ENCODE peak calls at places on chromosomes 7 and 10, in five cellular contexts. I, K, T, C and J are unnamed samples.

GRCh38 chr10:89846786-89847185 is 145.4 kb downstream of the KIF20B start:
- DNase-seq in T (no peak), K (no peak), I (no peak), C (no peak), J (no peak)

GRCh38 chr7:37709631-37710509 is 26.3 kb downstream of the GPR141 start:
- DNase-seq in C (no peak), I (no peak), K (no peak), T (no peak), J (no peak)

GRCh38 chr10:57692255-57692980 is 575.3 kb downstream of the IPMK start:
- DNase-seq in C (no peak), T (peak; percentile 40), K (no peak), I (peak; percentile 84), J (no peak)

GRCh38 chr7:63900394-63901203 is 98.0 kb upstream of the ZNF722 start:
- DNase-seq in T (peak; percentile 67), I (no peak), K (peak; percentile 94), C (peak; percentile 96), J (no peak)

GRCh38 chr10:75726522-75727493 is 295.4 kb downstream of the LRMDA start:
- DNase-seq in K (no peak), C (no peak), T (no peak), I (no peak), J (no peak)

GRCh38 chr10:103197177-103197576 is 4.1 kb upstream of the NT5C2 start:
- DNase-seq in K (no peak), I (peak; percentile 75), T (peak; percentile 24), C (peak; percentile 74), J (no peak)

GRCh38 chr7:144995495-144995894 is 159.6 kb upstream of the TPK1 start:
- DNase-seq in K (no peak), I (no peak), T (no peak), C (no peak), J (no peak)

GRCh38 chr7:11604505-11604904 is 227.5 kb downstream of the THSD7A start:
- DNase-seq in C (no peak), K (no peak), I (no peak), T (no peak), J (no peak)

GRCh38 chr7:158275711-158276413 is 311.8 kb downstream of the PTPRN2 start:
- DNase-seq in K (peak; percentile 4), T (no peak), I (no peak), C (no peak), J (no peak)

GRCh38 chr10:124744688-124745055 is 494 bp upstream of the FAM53B start:
- DNase-seq in C (no peak), T (peak; percentile 12), I (peak; percentile 71), K (no peak), J (no peak)
- TF ChIP-seq CTCF in C (no peak), T (no peak), I (no peak), K (no peak), J (no peak)

GRCh38 chr7:44962483-44963251 is 16.1 kb downstream of the MYO1G start:
- DNase-seq in I (no peak), T (peak; percentile 65), C (no peak), K (no peak), J (peak; percentile 41)
- TF ChIP-seq CTCF in I (no peak), T (no peak), C (no peak), K (no peak), J (no peak)

DNA sequence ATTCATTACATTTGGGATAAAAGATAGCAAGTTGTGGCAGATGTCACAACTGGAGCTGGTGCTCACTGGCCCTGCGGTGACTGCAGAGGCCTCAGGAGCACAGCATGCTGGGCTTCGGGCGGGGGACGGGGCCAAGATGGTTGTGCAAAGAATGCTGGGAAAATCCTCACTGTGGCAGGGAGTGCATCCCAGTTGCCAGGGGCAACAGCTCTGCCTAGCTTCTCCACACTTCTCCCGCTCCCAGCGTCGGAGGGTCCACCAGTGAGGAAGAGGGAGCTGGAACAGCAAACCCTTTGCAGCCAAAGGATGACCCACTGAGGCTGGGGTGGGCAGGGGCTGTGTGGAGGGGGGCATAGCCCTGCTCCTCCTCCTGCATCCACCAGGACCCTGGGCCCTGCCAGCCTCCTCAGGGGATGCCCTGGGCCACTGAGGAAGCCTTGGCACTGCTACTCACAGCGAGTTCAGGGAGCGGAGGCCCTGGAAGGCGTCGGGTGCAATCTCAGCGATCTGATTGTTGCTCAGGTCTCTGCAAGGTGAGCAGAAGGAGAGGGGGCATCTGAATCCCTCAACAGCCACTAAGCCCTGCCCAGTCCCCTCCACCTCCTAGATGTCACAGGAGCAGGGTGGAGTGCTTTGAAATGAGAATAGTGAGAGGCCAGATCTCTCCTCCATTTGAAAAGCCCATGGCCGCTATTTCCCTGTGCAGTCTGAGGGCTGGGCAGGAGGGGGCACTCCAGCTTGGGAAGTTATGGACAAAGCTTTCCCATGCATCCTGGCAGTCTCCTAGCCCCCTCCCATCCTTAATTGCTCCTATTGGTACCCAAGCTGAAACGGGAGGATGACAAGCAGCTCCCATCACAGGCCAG is 126.5 kb downstream of the SLIT1 start:
- DNase-seq in K (no peak), T (no peak), I (no peak), C (no peak), J (no peak)
- TF ChIP-seq CTCF in K (no peak), T (no peak), I (no peak), C (no peak), J (no peak)

DNA sequence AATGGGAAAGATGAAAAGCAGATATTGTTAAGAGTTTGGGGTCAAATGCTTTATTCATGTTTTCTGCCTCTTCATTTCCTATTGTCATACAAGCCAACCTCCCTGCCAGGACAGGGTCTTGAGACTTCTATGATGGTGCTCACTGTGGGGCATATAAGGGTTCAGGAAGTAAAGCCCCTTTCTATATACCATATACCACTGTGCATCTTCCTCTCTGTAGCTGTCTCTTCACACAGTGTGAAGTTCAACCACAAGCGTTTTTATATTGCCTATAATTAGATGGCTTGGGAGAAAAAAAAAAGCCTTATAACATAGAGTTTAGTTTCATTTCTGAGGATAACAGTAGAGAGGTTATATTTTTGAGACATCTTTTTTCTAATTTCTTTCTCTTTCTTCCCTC is 389.8 kb upstream of the SORCS1 start:
- DNase-seq in T (no peak), K (no peak), C (no peak), I (no peak), J (no peak)
- TF ChIP-seq CTCF in T (no peak), K (no peak), C (no peak), I (no peak), J (no peak)

GRCh38 chr10:71211053-71211452 is 1.3 kb upstream of the UNC5B start:
- DNase-seq in K (no peak), I (no peak), C (no peak), T (no peak), J (no peak)
- TF ChIP-seq CTCF in K (no peak), I (no peak), C (no peak), T (no peak), J (no peak)

GRCh38 chr10:128435811-128436210 is 309.6 kb upstream of the MKI67 start:
- DNase-seq in C (no peak), T (no peak), K (no peak), I (no peak), J (no peak)
- TF ChIP-seq CTCF in C (no peak), T (no peak), K (no peak), I (no peak), J (no peak)